ENCODE peak calls at places on chromosomes 1 and 21, in six cellular contexts. B, T, C, R, N and P are unnamed samples.

GRCh38 chr1:61839702-61840101 is 97.4 kb downstream of the PATJ start:
- DNase-seq in N (no peak), B (peak; percentile 72), R (no peak), C (peak; percentile 56), T (no peak), P (peak; percentile 38)

GRCh38 chr21:32772281-32773047 is 909 bp upstream of the PAXBP1 start:
- DNase-seq in T (no peak), B (peak; percentile 38), R (peak; percentile 7), N (peak; percentile 34), C (peak; percentile 24), P (peak; percentile 26)

GRCh38 chr1:23810818-23811420 is 10.4 kb upstream of the GALE start:
- DNase-seq in N (no peak), R (peak; percentile 71), B (no peak), C (peak; percentile 41), T (peak; percentile 73), P (peak; percentile 54)

GRCh38 chr21:46117586-46118304 is 19.8 kb downstream of the COL6A2 start:
- DNase-seq in T (peak; percentile 44), R (peak; percentile 2), N (peak; percentile 5), C (no peak), B (no peak), P (no peak)

GRCh38 chr1:5763971-5764370 is 228.3 kb downstream of the NPHP4 start:
- DNase-seq in C (no peak), R (no peak), B (no peak), N (no peak), T (no peak), P (no peak)

GRCh38 chr21:17519965-17520364 is 7.1 kb downstream of the CXADR start:
- DNase-seq in C (no peak), R (no peak), B (no peak), N (no peak), T (no peak), P (no peak)

GRCh38 chr1:41330588-41331545 is 30.4 kb upstream of the FOXO6 start:
- DNase-seq in B (no peak), T (no peak), C (peak; percentile 51), N (no peak), R (no peak), P (no peak)

GRCh38 chr1:62832276-62832675 is 48.3 kb downstream of the ATG4C start:
- DNase-seq in N (no peak), C (no peak), T (no peak), R (no peak), B (no peak), P (no peak)

GRCh38 chr1:119779869-119780356 is 11.2 kb upstream of the HMGCS2 start:
- DNase-seq in C (peak; percentile 71), N (peak; percentile 52), R (no peak), T (no peak), B (no peak), P (no peak)

GRCh38 chr1:97999320-97999719 is 78.5 kb upstream of the DPYD start:
- DNase-seq in B (peak; percentile 98), N (no peak), R (no peak), C (peak; percentile 54), T (no peak), P (no peak)

GRCh38 chr1:227305894-227306626 is 12.2 kb downstream of the CDC42BPA start:
- DNase-seq in C (no peak), N (no peak), B (no peak), T (no peak), R (no peak), P (no peak)

GRCh38 chr1:204131978-204132377 is 19.9 kb downstream of the ETNK2 start:
- DNase-seq in C (no peak), N (no peak), T (no peak), R (no peak), B (no peak), P (no peak)

GRCh38 chr1:46599044-46599970 is 4.8 kb downstream of the MKNK1 start:
- DNase-seq in C (no peak), R (no peak), B (no peak), N (no peak), T (no peak), P (no peak)

GRCh38 chr21:36028127-36029069 is 31.9 kb downstream of the SETD4 start:
- DNase-seq in B (peak; percentile 37), R (peak; percentile 75), T (peak; percentile 78), C (peak; percentile 85), N (peak; percentile 77), P (peak; percentile 70)

GRCh38 chr1:33098371-33098770 is 17.4 kb downstream of the AZIN2 start:
- DNase-seq in T (no peak), B (peak; percentile 66), C (peak; percentile 58), N (no peak), R (no peak), P (no peak)

GRCh38 chr21:45622416-45623097 is 21.0 kb upstream of the PCBP3 start:
- DNase-seq in C (no peak), R (no peak), N (no peak), B (no peak), T (no peak), P (no peak)

GRCh38 chr1:172704446-172705176 is 45.7 kb downstream of the FASLG start:
- DNase-seq in N (no peak), B (no peak), T (no peak), R (no peak), C (no peak), P (no peak)

GRCh38 chr1:71980543-71980942 is 301.8 kb downstream of the NEGR1 start:
- DNase-seq in R (no peak), C (no peak), T (no peak), B (no peak), N (no peak), P (no peak)

GRCh38 chr21:45308211-45309068 is 20.7 kb upstream of the POFUT2 start:
- DNase-seq in C (peak; percentile 93), N (no peak), T (peak; percentile 57), B (peak; percentile 88), R (no peak), P (peak; percentile 29)

GRCh38 chr1:92755541-92756351 is 29.2 kb downstream of the EVI5 start:
- DNase-seq in C (peak; percentile 88), N (no peak), T (no peak), R (no peak), B (peak; percentile 74), P (no peak)

GRCh38 chr1:66824771-66825170 is 23.7 kb upstream of the INSL5 start:
- DNase-seq in C (no peak), R (no peak), B (no peak), N (no peak), T (no peak), P (no peak)

GRCh38 chr1:53145942-53146708 is 3.7 kb upstream of the SLC1A7 start:
- DNase-seq in N (peak; percentile 90), T (peak; percentile 61), C (peak; percentile 100), B (peak; percentile 99), R (no peak), P (peak; percentile 86)

GRCh38 chr21:42515708-42516502 is 2.3 kb downstream of the SLC37A1 start:
- DNase-seq in N (peak; percentile 50), B (no peak), T (peak; percentile 82), R (no peak), C (no peak), P (peak; percentile 6)

GRCh38 chr21:15121655-15122120 is 56.9 kb upstream of the NRIP1 start:
- DNase-seq in R (no peak), C (peak; percentile 60), T (peak; percentile 45), B (peak; percentile 51), N (peak; percentile 86), P (no peak)

GRCh38 chr1:206898089-206898908 is 1.1 kb downstream of the IL24 start:
- DNase-seq in N (no peak), C (peak; percentile 55), R (no peak), B (peak; percentile 66), T (no peak), P (peak; percentile 88)

DNA sequence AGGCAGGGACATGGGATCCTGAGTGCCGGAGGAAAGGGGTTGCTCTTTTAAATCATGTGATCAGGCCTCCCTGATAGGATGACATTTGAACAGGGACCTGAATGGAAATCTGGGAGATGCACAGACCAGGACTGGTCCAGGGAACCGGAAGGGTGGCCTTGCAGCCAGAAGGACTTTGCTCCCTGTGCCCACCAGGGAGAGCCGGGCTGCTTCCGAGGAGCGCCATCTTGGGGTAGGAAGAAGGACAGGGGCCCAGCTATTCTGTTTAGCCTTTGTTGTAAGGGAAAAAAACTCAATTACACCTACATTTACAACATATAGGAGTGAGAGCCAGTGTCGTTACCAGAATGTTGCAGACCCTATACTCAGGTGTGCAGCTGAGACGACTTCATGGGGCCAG is 5.5 kb downstream of the KLHDC7A start:
- DNase-seq in N (no peak), T (no peak), B (no peak), C (no peak), R (peak; percentile 25), P (no peak)
- TF ChIP-seq CTCF in N (no peak), T (no peak), B (no peak), C (no peak), R (no peak), P (no peak)

GRCh38 chr1:16960560-16961296 is 19.7 kb downstream of the MFAP2 start:
- DNase-seq in B (peak; percentile 63), N (peak; percentile 96), R (peak; percentile 92), C (peak; percentile 86), T (peak; percentile 95), P (no peak)
- TF ChIP-seq CTCF in B (peak; percentile 34), N (peak; percentile 74), R (peak; percentile 63), C (peak; percentile 74), T (peak; percentile 76), P (no peak)

DNA sequence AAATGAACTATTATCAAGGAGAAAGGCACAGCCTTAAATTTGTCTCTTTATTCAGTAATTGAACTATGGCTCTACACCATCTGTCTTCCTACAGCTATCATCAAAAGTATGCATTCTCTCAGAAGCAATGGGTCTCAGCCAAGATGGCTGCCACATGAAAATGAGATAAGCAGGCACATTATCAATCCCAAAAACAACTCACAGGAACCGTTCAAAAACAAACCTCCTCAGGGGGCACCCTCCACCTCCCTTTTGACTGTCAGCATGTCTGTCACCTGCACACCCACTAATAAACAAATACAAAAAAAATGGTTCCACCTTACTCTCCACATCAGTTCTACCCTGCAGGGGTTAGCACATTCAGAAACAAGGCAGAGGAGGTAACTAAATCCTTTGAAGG is 23.6 kb downstream of the KIAA0319L start:
- DNase-seq in C (no peak), T (no peak), N (no peak), B (no peak), R (no peak), P (no peak)
- TF ChIP-seq CTCF in C (no peak), T (no peak), N (no peak), B (no peak), R (no peak), P (no peak)

GRCh38 chr1:25701030-25701785 is 84.6 kb downstream of the MAN1C1 start:
- DNase-seq in R (no peak), B (no peak), N (no peak), C (no peak), T (no peak), P (no peak)

GRCh38 chr1:25699501-25700089 is 83.0 kb downstream of the MAN1C1 start:
- DNase-seq in R (no peak), C (no peak), B (no peak), T (no peak), N (no peak), P (no peak)

GRCh38 chr1:25700124-25700523 is 83.5 kb downstream of the MAN1C1 start:
- DNase-seq in R (no peak), T (no peak), N (no peak), B (peak; percentile 51), C (peak; percentile 80), P (no peak)

GRCh38 chr1:25702101-25702775 is 85.6 kb downstream of the MAN1C1 start:
- DNase-seq in C (peak; percentile 50), R (no peak), N (no peak), B (peak; percentile 22), T (no peak), P (no peak)

DNA sequence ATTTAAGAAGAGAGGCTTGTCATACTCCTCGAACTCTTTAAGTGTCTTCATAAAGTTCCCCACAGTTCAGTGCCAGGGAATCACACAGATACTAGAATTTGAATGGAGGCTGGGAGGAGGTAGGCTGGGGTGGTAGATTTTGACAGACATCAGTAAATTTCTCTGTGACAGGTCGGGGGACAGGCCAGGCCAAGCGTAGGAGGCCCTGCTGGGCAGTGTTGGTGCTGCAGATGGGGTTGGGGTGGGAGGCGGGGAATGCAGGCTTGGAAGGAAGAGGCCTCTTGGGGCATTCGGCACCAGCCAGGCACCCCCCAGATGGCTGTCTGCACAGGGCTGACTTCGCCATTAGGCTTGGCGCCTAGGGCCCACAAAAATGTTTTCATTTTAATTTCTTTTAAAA is 84.0 kb downstream of the MAN1C1 start:
- DNase-seq in R (peak; percentile 47), B (no peak), N (no peak), C (no peak), T (no peak), P (no peak)
- TF ChIP-seq CTCF in R (peak; percentile 35), B (no peak), N (no peak), C (peak; percentile 7), T (no peak), P (no peak)